ENCODE peak calls at places on chromosome 12, in four cellular contexts. One of them, this sample, is unnamed.

GRCh38 chr12:6963016-6963731 is 7.3 kb downstream of the PHB2 start:
- DNase-seq in GM04504: no peak
- DNase-seq in cardiac fibroblast: no peak
- DNase-seq in stimulated activated CD4-positive, alpha-beta T cell treated with anti-CD3 and anti-CD28 coated beads, Interleukin-4, amount 100 ng/mL, for 24 hours: no peak
- DNase-seq in this sample: no peak

GRCh38 chr12:45369065-45369464 is 153.2 kb downstream of the ANO6 start:
- DNase-seq in cardiac fibroblast: peak
- DNase-seq in stimulated activated CD4-positive, alpha-beta T cell treated with anti-CD3 and anti-CD28 coated beads, Interleukin-4, amount 100 ng/mL, for 24 hours: no peak
- DNase-seq in GM04504: peak
- DNase-seq in this sample: peak

GRCh38 chr12:19689801-19690472 is 250.6 kb downstream of the AEBP2 start:
- DNase-seq in stimulated activated CD4-positive, alpha-beta T cell treated with anti-CD3 and anti-CD28 coated beads, Interleukin-4, amount 100 ng/mL, for 24 hours: no peak
- DNase-seq in cardiac fibroblast: no peak
- DNase-seq in GM04504: no peak
- DNase-seq in this sample: no peak

GRCh38 chr12:43337571-43338497 is 214.2 kb downstream of the ADAMTS20 start:
- DNase-seq in GM04504: no peak
- DNase-seq in stimulated activated CD4-positive, alpha-beta T cell treated with anti-CD3 and anti-CD28 coated beads, Interleukin-4, amount 100 ng/mL, for 24 hours: no peak
- DNase-seq in cardiac fibroblast: no peak
- DNase-seq in this sample: peak

GRCh38 chr12:105748806-105749600 is 389.8 kb downstream of the NUAK1 start:
- DNase-seq in cardiac fibroblast: peak
- DNase-seq in GM04504: no peak
- DNase-seq in stimulated activated CD4-positive, alpha-beta T cell treated with anti-CD3 and anti-CD28 coated beads, Interleukin-4, amount 100 ng/mL, for 24 hours: no peak
- DNase-seq in this sample: no peak

GRCh38 chr12:94725375-94726168 is 75.2 kb upstream of the TMCC3 start:
- DNase-seq in GM04504: peak
- DNase-seq in stimulated activated CD4-positive, alpha-beta T cell treated with anti-CD3 and anti-CD28 coated beads, Interleukin-4, amount 100 ng/mL, for 24 hours: no peak
- DNase-seq in cardiac fibroblast: peak
- DNase-seq in this sample: peak

GRCh38 chr12:50505945-50506344 is 1.2 kb downstream of the DIP2B start:
- DNase-seq in stimulated activated CD4-positive, alpha-beta T cell treated with anti-CD3 and anti-CD28 coated beads, Interleukin-4, amount 100 ng/mL, for 24 hours: peak
- DNase-seq in cardiac fibroblast: peak
- DNase-seq in GM04504: no peak
- DNase-seq in this sample: no peak

GRCh38 chr12:129909051-129910020 is 5.5 kb upstream of the TMEM132D start:
- DNase-seq in cardiac fibroblast: no peak
- DNase-seq in GM04504: no peak
- DNase-seq in stimulated activated CD4-positive, alpha-beta T cell treated with anti-CD3 and anti-CD28 coated beads, Interleukin-4, amount 100 ng/mL, for 24 hours: no peak
- DNase-seq in this sample: no peak

GRCh38 chr12:13004368-13004767 is 4.3 kb upstream of the HEBP1 start:
- DNase-seq in stimulated activated CD4-positive, alpha-beta T cell treated with anti-CD3 and anti-CD28 coated beads, Interleukin-4, amount 100 ng/mL, for 24 hours: no peak
- DNase-seq in GM04504: no peak
- DNase-seq in cardiac fibroblast: peak
- DNase-seq in this sample: no peak

GRCh38 chr12:123363743-123364531 is 710 bp downstream of the SBNO1 start:
- DNase-seq in stimulated activated CD4-positive, alpha-beta T cell treated with anti-CD3 and anti-CD28 coated beads, Interleukin-4, amount 100 ng/mL, for 24 hours: peak
- DNase-seq in GM04504: no peak
- DNase-seq in cardiac fibroblast: no peak
- DNase-seq in this sample: no peak

GRCh38 chr12:108312885-108313203 is 26.3 kb downstream of the CMKLR1 start:
- DNase-seq in GM04504: no peak
- DNase-seq in stimulated activated CD4-positive, alpha-beta T cell treated with anti-CD3 and anti-CD28 coated beads, Interleukin-4, amount 100 ng/mL, for 24 hours: no peak
- DNase-seq in cardiac fibroblast: peak
- DNase-seq in this sample: no peak

This sample was measured in HCEC 1CT.